ENCODE peak calls at places on chromosomes 6 and 20, in ten cellular contexts. S is NCI-H524; K is uterus; O is activated T-cell treated with anti-CD3 and anti-CD28 coated beads, Interleukin-2, amount 50 U/mL, for 24 hours; Z is stimulated activated CD4-positive, alpha-beta T cell treated with anti-CD3 and anti-CD28 coated beads, Interleukin-12 subunit alpha, Interleukin-12 subunit beta, amount 100 ng/mL, for 4 hours; C is heart left ventricle; A is activated CD8-positive, alpha-beta memory T cell treated with anti-CD3 and anti-CD28 coated beads for 1 hour; F is SJSA1; E is NCI-H1105 treated with DMSO at 0.1 percent for 48 hours; X is effector memory CD4-positive, alpha-beta T cell. Q is an unnamed sample.

GRCh38 chr6:54776891-54777290 is 69.7 kb upstream of the FAM83B start:
- DNase-seq in S (no peak), K (no peak), O (no peak), Z (no peak), C (no peak), A (no peak), F (no peak), E (no peak), X (no peak), Q (no peak)

GRCh38 chr20:933024-933423 is 16.9 kb upstream of the ANGPT4 start:
- DNase-seq in S (no peak), K (no peak), O (no peak), Z (no peak), C (no peak), A (no peak), F (no peak), E (no peak), X (no peak), Q (no peak)

GRCh38 chr6:118704911-118705310 is 53.5 kb upstream of the CEP85L start:
- DNase-seq in S (no peak), K (no peak), O (no peak), Z (no peak), C (no peak), A (no peak), F (no peak), E (no peak), X (no peak), Q (no peak)

GRCh38 chr6:166724576-166724975 is 97.5 kb upstream of the RPS6KA2 start:
- DNase-seq in S (no peak), K (no peak), O (no peak), Z (no peak), C (no peak), A (no peak), F (no peak), E (no peak), X (no peak), Q (no peak)

GRCh38 chr20:43541214-43541613 is 17.6 kb upstream of the SGK2 start:
- DNase-seq in S (no peak), K (no peak), O (no peak), Z (no peak), C (no peak), A (no peak), F (no peak), E (no peak), X (no peak), Q (no peak)

GRCh38 chr20:38049800-38050199 is 16.3 kb downstream of the RPRD1B start:
- DNase-seq in S (no peak), K (no peak), O (no peak), Z (no peak), C (no peak), A (no peak), F (peak; percentile 61), E (no peak), X (no peak), Q (no peak)

GRCh38 chr20:25057234-25058050 is 497 bp downstream of the ACSS1 start:
- DNase-seq in S (peak; percentile 36), K (peak; percentile 65), O (peak; percentile 82), Z (peak; percentile 59), C (peak; percentile 90), A (peak; percentile 48), F (peak; percentile 72), E (peak; percentile 28), X (peak; percentile 89), Q (peak; percentile 81)

GRCh38 chr6:29968130-29968529 is 25.8 kb downstream of the HLA-A start:
- DNase-seq in S (no peak), K (no peak), O (no peak), Z (no peak), C (no peak), A (no peak), F (peak; percentile 60), E (no peak), X (no peak), Q (no peak)

GRCh38 chr6:82712826-82713225 is 349.2 kb downstream of the TPBG start:
- DNase-seq in S (no peak), K (no peak), O (no peak), Z (no peak), C (no peak), A (no peak), F (no peak), E (no peak), X (no peak), Q (no peak)

GRCh38 chr6:24861934-24862333 is 63.2 kb upstream of the ARMH2 start:
- DNase-seq in S (no peak), K (no peak), O (no peak), Z (no peak), C (no peak), A (no peak), F (no peak), E (no peak), X (no peak), Q (no peak)

GRCh38 chr6:137494967-137495595 is 887 bp upstream of the OLIG3 start:
- DNase-seq in S (no peak), K (no peak), O (no peak), Z (no peak), C (peak; percentile 64), A (no peak), F (no peak), E (no peak), X (no peak), Q (peak; percentile 43)

GRCh38 chr6:105270511-105270910 is 90.7 kb upstream of the POPDC3 start:
- DNase-seq in S (no peak), K (no peak), O (no peak), Z (no peak), C (no peak), A (no peak), F (no peak), E (no peak), X (no peak), Q (no peak)

GRCh38 chr20:38763616-38764015 is 15.4 kb downstream of the ACTR5 start:
- DNase-seq in S (no peak), K (no peak), O (no peak), Z (no peak), C (no peak), A (no peak), F (no peak), E (no peak), X (no peak), Q (no peak)